ENCODE peak calls at places on chromosomes 16 and 17, in seven cellular contexts. Y is uterus, Q is cardiac muscle cell, L is right atrium auricular region, F is stomach, Z is GM23248, O is pancreas. N is an unnamed sample. For H3K4me1, the result is how much of the 10 kb centered on the place peaks cover.

GRCh38 chr17:66949501-66949900 is 15.0 kb upstream of the CACNG4 start:
- DNase-seq in Y (no peak), Q (no peak), L (no peak), F (no peak), Z (peak), O (no peak), N (no peak)

GRCh38 chr17:60356947-60357346 is 35.0 kb downstream of the USP32 start:
- DNase-seq in Y (peak), Q (peak), L (no peak), F (no peak), Z (peak), O (no peak), N (no peak)

GRCh38 chr16:6643083-6643686 is 689.5 kb upstream of the RBFOX1 start:
- DNase-seq in Y (no peak), Q (peak), L (peak), F (peak), Z (peak), O (no peak), N (peak)

GRCh38 chr16:57539072-57539796 is 2.9 kb upstream of the CCDC102A start:
- DNase-seq in Y (no peak), Q (no peak), L (peak), F (no peak), Z (no peak), O (no peak), N (no peak)

GRCh38 chr16:52912565-52913173 is 140.0 kb downstream of the CHD9NB start:
- DNase-seq in Y (no peak), Q (peak), L (no peak), F (peak), Z (peak), O (peak), N (no peak)

GRCh38 chr17:77144227-77144626 is 3.5 kb downstream of the SEC14L1 start:
- DNase-seq in Y (no peak), Q (no peak), L (no peak), F (no peak), Z (no peak), O (no peak), N (no peak)

GRCh38 chr16:15742716-15743115 is 92.7 kb downstream of the NDE1 start:
- DNase-seq in Y (no peak), Q (no peak), L (no peak), F (no peak), Z (no peak), O (no peak), N (no peak)

GRCh38 chr16:30474684-30475083 is 2.1 kb downstream of the ITGAL start:
- DNase-seq in Y (no peak), Q (no peak), L (no peak), F (no peak), Z (no peak), O (no peak), N (no peak)

GRCh38 chr17:40091691-40092397 is 8.5 kb downstream of the NR1D1 start:
- DNase-seq in Y (peak), Q (no peak), L (no peak), F (no peak), Z (peak), O (no peak), N (no peak)

GRCh38 chr17:7634384-7634783 is 4.4 kb downstream of the SHBG start:
- DNase-seq in Y (no peak), Q (peak), L (no peak), F (no peak), Z (peak), O (no peak), N (no peak)

GRCh38 chr16:82460761-82461160 is 166.0 kb upstream of the CDH13 start:
- DNase-seq in Y (no peak), Q (no peak), L (no peak), F (no peak), Z (no peak), O (no peak), N (no peak)

GRCh38 chr16:9334091-9334490 is 242.6 kb downstream of the HAPSTR1 start:
- DNase-seq in Y (no peak), Q (no peak), L (no peak), F (no peak), Z (no peak), O (no peak), N (no peak)

GRCh38 chr16:57544129-57544653 is 1.7 kb downstream of the ADGRG5 start:
- DNase-seq in Y (peak), Q (peak), L (peak), F (no peak), Z (no peak), O (no peak), N (no peak)

GRCh38 chr16:1538804-1539520 is 5.5 kb downstream of the TMEM204 start:
- DNase-seq in Y (no peak), Q (no peak), L (no peak), F (no peak), Z (no peak), O (no peak), N (peak)

GRCh38 chr17:76151896-76152454 is 10.9 kb upstream of the FOXJ1 start:
- DNase-seq in Y (no peak), Q (no peak), L (no peak), F (no peak), Z (no peak), O (no peak), N (peak)

GRCh38 chr17:10702574-10702973 is 5.2 kb downstream of the ADPRM start:
- DNase-seq in Y (no peak), Q (peak), L (no peak), F (no peak), Z (no peak), O (no peak), N (no peak)

DNA sequence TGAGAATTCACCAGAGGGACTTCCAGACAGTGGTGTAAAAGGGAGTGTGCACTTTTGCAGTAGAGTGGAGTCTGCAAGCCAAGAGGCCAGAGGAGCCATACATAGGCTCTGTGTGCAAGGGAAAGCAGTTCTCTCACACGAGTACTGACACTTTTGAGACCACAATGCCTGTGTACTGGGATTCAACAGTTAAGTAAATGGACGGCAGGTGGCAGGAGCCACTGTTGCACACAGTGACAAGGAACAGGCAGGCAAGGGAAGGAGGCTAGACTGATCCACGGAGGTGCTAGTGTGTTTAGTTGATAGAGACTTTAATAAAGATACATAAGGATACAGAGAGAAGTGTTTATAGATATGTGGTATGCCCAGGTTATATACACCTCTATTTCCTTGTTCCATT is 67.0 kb downstream of the MPRIP start:
- DNase-seq in Y (no peak), Q (no peak), L (no peak), F (peak), Z (no peak), O (no peak), N (no peak)
- H3K27ac ChIP-seq in Y (no peak), Q (no peak), L (no peak), F (peak), Z (no peak), O (peak), N (no peak)

GRCh38 chr17:38750044-38750311 is 1.8 kb upstream of the PCGF2 start:
- DNase-seq in Y (no peak), Q (no peak), L (no peak), F (no peak), Z (no peak), O (no peak), N (no peak)

GRCh38 chr17:38749222-38750043 is 1.3 kb upstream of the PCGF2 start:
- DNase-seq in Y (peak), Q (peak), L (peak), F (peak), Z (peak), O (peak), N (no peak)

GRCh38 chr17:38746893-38747384 is 1.2 kb downstream of the PCGF2 start:
- DNase-seq in Y (no peak), Q (no peak), L (no peak), F (no peak), Z (peak), O (no peak), N (no peak)

GRCh38 chr17:38747385-38748328 is 479 bp downstream of the PCGF2 start:
- DNase-seq in Y (peak), Q (peak), L (no peak), F (no peak), Z (peak), O (peak), N (no peak)

GRCh38 chr17:38748329-38749221 is at the start of gene PCGF2:
- DNase-seq in Y (peak), Q (peak), L (peak), F (peak), Z (peak), O (peak), N (no peak)
- H3K4me1 ChIP-seq in Y (under half), Q (under half), L (under half), F (half or more), Z (under half), O (under half), N (half or more)

GRCh38 chr17:61410555-61411089 is 11.0 kb downstream of the TBX2 start:
- DNase-seq in Y (peak), Q (peak), L (no peak), F (peak), Z (peak), O (peak), N (peak)
- H3K4me3 ChIP-seq in Y (peak), Q (peak), L (peak), F (peak), Z (no peak), O (no peak), N (peak)

DNA sequence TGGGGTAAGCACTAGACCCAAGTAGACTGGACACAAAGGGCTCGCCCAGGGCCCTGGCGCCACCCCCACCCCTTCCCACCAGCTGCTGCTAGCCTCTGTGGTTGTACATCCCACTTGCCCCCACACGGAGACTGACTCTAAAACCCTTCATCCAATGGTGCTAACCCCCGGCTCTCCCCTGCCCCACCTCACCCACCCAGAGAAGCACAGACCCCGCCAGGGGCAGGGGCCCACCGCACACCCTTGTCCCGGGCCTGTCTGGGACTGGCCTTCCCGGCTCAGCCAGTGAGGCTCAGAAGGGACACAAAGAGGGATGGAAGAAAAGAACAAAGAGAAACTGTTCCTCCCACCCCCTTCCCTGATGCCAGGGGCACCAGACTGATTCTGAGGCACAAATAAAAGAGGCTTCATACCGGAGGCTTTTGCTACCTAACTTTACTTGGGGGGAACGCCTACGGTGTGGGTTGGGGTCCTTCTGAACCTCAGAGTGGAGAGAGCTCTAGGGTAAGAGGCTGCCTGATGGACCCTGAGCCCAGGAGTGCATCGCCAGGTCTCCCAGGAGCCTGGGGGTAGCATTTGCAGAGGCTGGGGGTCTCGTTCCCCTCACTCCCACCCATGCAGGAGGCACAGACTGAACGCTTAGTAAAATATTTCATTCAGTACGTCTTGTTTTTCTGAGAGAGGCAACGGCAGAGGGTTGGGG is 8.2 kb downstream of the CORO6 start:
- DNase-seq in Y (no peak), Q (no peak), L (no peak), F (no peak), Z (no peak), O (no peak), N (no peak)
- H3K27ac ChIP-seq in Y (no peak), Q (no peak), L (no peak), F (no peak), Z (no peak), O (no peak), N (no peak)

GRCh38 chr17:57530508-57530907 is 214.6 kb downstream of the CCDC182 start:
- DNase-seq in Y (peak), Q (no peak), L (no peak), F (no peak), Z (peak), O (no peak), N (no peak)
- H3K4me1 ChIP-seq in Y (under half), Q (under half), L (under half), F (under half), Z (under half), O (under half), N (under half)

GRCh38 chr16:24612656-24613055 is 73.3 kb downstream of the RBBP6 start:
- DNase-seq in Y (no peak), Q (no peak), L (no peak), F (no peak), Z (no peak), O (no peak), N (no peak)

GRCh38 chr16:24611310-24611709 is 71.9 kb downstream of the RBBP6 start:
- DNase-seq in Y (no peak), Q (no peak), L (no peak), F (no peak), Z (no peak), O (no peak), N (no peak)

GRCh38 chr16:24610421-24610765 is 71.0 kb downstream of the RBBP6 start:
- DNase-seq in Y (peak), Q (peak), L (no peak), F (no peak), Z (peak), O (peak), N (no peak)

GRCh38 chr16:24609417-24609739 is 70.0 kb downstream of the RBBP6 start:
- DNase-seq in Y (no peak), Q (no peak), L (no peak), F (no peak), Z (no peak), O (no peak), N (no peak)

GRCh38 chr16:24609740-24610420 is 70.5 kb downstream of the RBBP6 start:
- DNase-seq in Y (peak), Q (peak), L (peak), F (peak), Z (peak), O (peak), N (no peak)
- H3K4me3 ChIP-seq in Y (peak), Q (peak), L (peak), F (peak), Z (peak), O (no peak), N (no peak)